ENCODE peak calls at places on chromosomes 16 and 17, in six cellular contexts. X is H1, N is K562, B is SK-N-SH, J is HepG2, F is GM12878. T is an unnamed sample.

GRCh38 chr16:585351-585750 is 4.5 kb upstream of the RAB40C start:
- DNase-seq in F (no peak), B (peak; percentile 83), J (peak; percentile 46), N (no peak), X (no peak), T (peak; percentile 20)

GRCh38 chr17:65228734-65229390 is 91.7 kb downstream of the RGS9 start:
- DNase-seq in J (no peak), X (no peak), B (peak; percentile 90), N (peak; percentile 80), F (peak; percentile 89), T (peak; percentile 61)

GRCh38 chr16:82945420-82946096 is 318.8 kb downstream of the CDH13 start:
- DNase-seq in X (no peak), N (no peak), F (no peak), B (no peak), J (no peak), T (no peak)

GRCh38 chr16:48231675-48232214 is 12.4 kb upstream of the LONP2 start:
- DNase-seq in X (peak; percentile 29), J (peak; percentile 49), N (peak; percentile 46), F (no peak), B (peak; percentile 45), T (peak; percentile 43)

GRCh38 chr17:38444151-38444550 is 15.9 kb downstream of the ARHGAP23 start:
- DNase-seq in B (peak; percentile 91), X (no peak), N (peak; percentile 71), F (no peak), J (peak; percentile 57), T (peak; percentile 41)

GRCh38 chr17:62064791-62065563 is at the start of gene MED13:
- DNase-seq in J (peak; percentile 32), F (no peak), X (no peak), B (peak; percentile 91), N (peak; percentile 63), T (peak; percentile 42)

GRCh38 chr17:19756551-19756950 is 8.5 kb upstream of the ALDH3A1 start:
- DNase-seq in J (no peak), B (no peak), N (no peak), X (no peak), F (no peak), T (no peak)

GRCh38 chr17:57726213-57726612 is 18.9 kb downstream of the CCDC182 start:
- DNase-seq in X (no peak), N (no peak), F (no peak), J (no peak), B (no peak), T (no peak)

GRCh38 chr17:75289832-75290337 is 652 bp upstream of the SLC25A19 start:
- DNase-seq in B (no peak), J (no peak), F (peak; percentile 71), N (peak; percentile 73), X (no peak), T (peak; percentile 92)

GRCh38 chr17:8430966-8431365 is 4.7 kb upstream of the NDEL1 start:
- DNase-seq in J (no peak), F (no peak), N (no peak), X (no peak), B (no peak), T (no peak)

GRCh38 chr17:77282524-77283515 is 142.1 kb downstream of the SEC14L1 start:
- DNase-seq in F (peak; percentile 31), J (peak; percentile 65), X (no peak), N (peak; percentile 23), B (peak; percentile 71), T (no peak)

GRCh38 chr17:17221329-17221728 is 15.2 kb upstream of the PLD6 start:
- DNase-seq in X (no peak), J (no peak), F (no peak), N (no peak), B (no peak), T (no peak)

GRCh38 chr17:81428121-81428515 is 32.9 kb downstream of the BAHCC1 start:
- DNase-seq in N (no peak), F (no peak), X (no peak), J (no peak), B (peak; percentile 88), T (peak; percentile 81)

GRCh38 chr17:61701978-61702377 is 111.0 kb upstream of the NACA2 start:
- DNase-seq in B (no peak), N (no peak), J (no peak), F (no peak), X (no peak), T (no peak)

GRCh38 chr17:73850426-73850825 is 206.2 kb upstream of the SDK2 start:
- DNase-seq in J (no peak), N (no peak), F (no peak), B (no peak), X (no peak), T (no peak)

GRCh38 chr17:68697850-68698313 is 96.7 kb upstream of the FAM20A start:
- DNase-seq in J (peak; percentile 14), F (no peak), N (no peak), X (no peak), B (no peak), T (peak; percentile 57)

GRCh38 chr17:42525221-42525620 is 10.8 kb upstream of the NAGLU start:
- DNase-seq in F (no peak), B (no peak), J (no peak), X (no peak), N (no peak), T (no peak)

GRCh38 chr17:69235338-69236058 is 6.9 kb upstream of the ABCA10 start:
- DNase-seq in X (peak; percentile 57), F (peak; percentile 79), N (peak; percentile 94), B (peak; percentile 61), J (peak; percentile 88), T (peak; percentile 75)

GRCh38 chr17:63598284-63598683 is 2.4 kb upstream of the TACO1 start:
- DNase-seq in J (no peak), X (no peak), F (no peak), B (no peak), N (no peak), T (no peak)

GRCh38 chr16:82331397-82331796 is 161.4 kb upstream of the MPHOSPH6 start:
- DNase-seq in J (no peak), F (no peak), X (no peak), B (no peak), N (no peak), T (peak; percentile 18)

GRCh38 chr17:29155235-29155965 is 24.8 kb downstream of the MYO18A start:
- DNase-seq in F (no peak), J (peak; percentile 85), X (no peak), N (peak; percentile 85), B (peak; percentile 66), T (no peak)

GRCh38 chr17:31820691-31821435 is 38.2 kb downstream of the COPRS start:
- DNase-seq in F (no peak), N (no peak), X (no peak), B (no peak), J (no peak), T (no peak)

GRCh38 chr16:84039696-84040095 is 2.9 kb downstream of the SLC38A8 start:
- DNase-seq in X (no peak), F (no peak), B (no peak), N (no peak), J (no peak), T (no peak)

GRCh38 chr16:27241658-27242057 is 26.9 kb downstream of the NSMCE1 start:
- DNase-seq in N (no peak), J (no peak), F (no peak), X (no peak), B (no peak), T (no peak)
- TF ChIP-seq GABPA in N (no peak), J (no peak), F (no peak), X (no peak), B (no peak), T (no peak)

DNA sequence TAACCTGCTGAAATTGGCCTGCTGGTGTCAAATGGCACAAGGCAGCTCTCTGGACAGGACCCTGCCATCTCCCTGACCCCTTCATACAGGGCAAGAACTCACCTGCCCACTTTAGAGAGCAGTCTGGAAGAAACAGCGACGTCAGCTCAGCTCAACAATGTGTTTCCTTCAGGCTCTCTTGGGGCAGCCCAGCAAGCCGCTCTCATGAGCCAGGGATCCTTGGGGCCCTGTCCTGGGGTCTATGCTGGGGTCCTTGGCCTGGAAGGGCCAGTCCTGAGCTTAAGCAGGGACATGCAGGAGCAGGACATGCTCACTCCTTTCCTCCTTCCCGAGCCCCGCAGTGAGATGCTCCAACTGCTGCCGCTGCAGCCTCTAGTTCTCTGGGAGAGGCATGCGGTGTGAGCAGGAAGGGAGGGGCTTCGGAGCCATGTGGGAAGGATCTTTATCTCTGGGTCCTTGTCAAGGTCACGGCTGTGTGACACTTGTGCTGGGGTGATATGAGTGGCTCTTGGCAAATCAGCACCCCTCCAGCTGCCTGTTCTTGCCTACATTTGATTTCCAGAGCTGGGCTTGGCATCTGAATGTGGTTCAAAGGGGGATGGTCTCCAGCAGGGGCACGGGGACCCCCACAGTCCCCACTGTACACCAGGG is 3.4 kb downstream of the C1QTNF1 start:
- DNase-seq in J (peak; percentile 94), B (peak; percentile 90), N (peak; percentile 37), X (no peak), F (no peak), T (no peak)
- H3K27ac ChIP-seq in J (peak overlapping the region; percentile 95), B (peak overlapping the region; percentile 51), N (no peak overlapping the region), X (no peak overlapping the region), F (no peak overlapping the region), T (no peak overlapping the region)

GRCh38 chr17:72518333-72518732 is 397.5 kb downstream of the SOX9 start:
- DNase-seq in B (no peak), X (no peak), N (no peak), J (no peak), F (no peak), T (no peak)

GRCh38 chr17:72514888-72515287 is 394.1 kb downstream of the SOX9 start:
- DNase-seq in N (no peak), F (no peak), J (no peak), X (no peak), B (no peak), T (no peak)

GRCh38 chr17:72517413-72518237 is 396.8 kb downstream of the SOX9 start:
- DNase-seq in B (no peak), N (no peak), J (no peak), F (no peak), X (no peak), T (no peak)

GRCh38 chr17:72515291-72516065 is 394.7 kb downstream of the SOX9 start:
- DNase-seq in B (peak; percentile 42), J (no peak), F (peak; percentile 77), N (no peak), X (no peak), T (no peak)

GRCh38 chr17:72516772-72517399 is 396.1 kb downstream of the SOX9 start:
- DNase-seq in X (no peak), F (no peak), N (no peak), B (no peak), J (peak; percentile 72), T (peak; percentile 4)
- TF ChIP-seq GABPA in X (no peak), F (no peak), N (no peak), B (no peak), J (no peak), T (no peak)

DNA sequence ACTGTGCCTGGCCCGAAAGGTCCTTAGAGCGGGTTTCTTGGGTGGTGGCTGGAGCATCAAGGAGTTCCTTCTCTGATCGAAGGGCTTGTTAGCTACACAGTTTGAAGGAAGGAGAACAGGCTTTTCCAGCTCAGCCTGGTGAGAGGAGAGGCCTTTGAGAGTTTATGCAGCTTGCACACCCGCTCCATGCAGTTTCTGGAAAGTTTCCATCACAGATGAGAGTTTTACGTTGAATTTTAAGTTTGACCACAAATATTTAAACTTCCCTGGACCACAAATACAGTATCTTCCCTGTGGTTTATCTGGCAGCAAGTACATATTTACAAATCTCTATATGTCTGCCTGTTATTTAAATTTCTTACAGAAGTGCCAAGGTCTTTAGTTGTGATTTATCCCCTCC is 56.8 kb downstream of the HIC1 start:
- DNase-seq in X (no peak), N (no peak), F (no peak), B (no peak), J (no peak), T (no peak)
- H3K27ac ChIP-seq in X (no peak overlapping the region), N (no peak overlapping the region), F (no peak overlapping the region), B (no peak overlapping the region), J (no peak overlapping the region), T (no peak overlapping the region)

T was measured in HL-60.